ENCODE peak calls at places on chromosomes 11 and 22, in six cellular contexts. V is activated CD8-positive, alpha-beta memory T cell treated with anti-CD3 and anti-CD28 coated beads, Interleukin-2, amount 50 U/mL, for 4 hours; S is NCI-H187 treated with DMSO at 0.1 percent for 48 hours; Z is HFFc6; L is ACHN; G is fibroblast of the conjunctiva. R is an unnamed sample.

GRCh38 chr22:27724706-27725105 is 76.8 kb downstream of the MN1 start:
- DNase-seq in V (no peak), S (no peak), Z (no peak), L (no peak), G (no peak), R (no peak)

GRCh38 chr11:19191530-19192169 is 10.1 kb downstream of the CSRP3 start:
- DNase-seq in V (no peak), S (no peak), Z (no peak), L (no peak), G (no peak), R (no peak)

GRCh38 chr22:49754674-49755590 is 72.7 kb downstream of the BRD1 start:
- DNase-seq in V (no peak), S (no peak), Z (no peak), L (no peak), G (no peak), R (no peak)

GRCh38 chr11:117589024-117589423 is 208.0 kb downstream of the DSCAML1 start:
- DNase-seq in V (no peak), S (no peak), Z (no peak), L (no peak), G (no peak), R (no peak)

GRCh38 chr11:134098566-134099184 is 29.8 kb downstream of the JAM3 start:
- DNase-seq in V (no peak), S (no peak), Z (no peak), L (peak; percentile 13), G (no peak), R (no peak)

GRCh38 chr11:128848815-128849455 is 18.2 kb downstream of the KCNJ1 start:
- DNase-seq in V (peak; percentile 66), S (no peak), Z (no peak), L (peak; percentile 30), G (no peak), R (peak; percentile 13)

GRCh38 chr11:47967577-47968230 is 12.7 kb upstream of the PTPRJ start:
- DNase-seq in V (no peak), S (no peak), Z (no peak), L (no peak), G (no peak), R (no peak)

GRCh38 chr11:17828311-17828751 is 93.8 kb downstream of the KCNC1 start:
- DNase-seq in V (no peak), S (no peak), Z (peak; percentile 19), L (no peak), G (no peak), R (no peak)

GRCh38 chr22:49738566-49738965 is 89.1 kb downstream of the BRD1 start:
- DNase-seq in V (no peak), S (no peak), Z (no peak), L (no peak), G (no peak), R (no peak)

GRCh38 chr11:8650401-8650990 is 32.0 kb downstream of the TRIM66 start:
- DNase-seq in V (no peak), S (no peak), Z (peak; percentile 45), L (no peak), G (no peak), R (no peak)

GRCh38 chr11:122724520-122724919 is 69.0 kb downstream of the UBASH3B start:
- DNase-seq in V (no peak), S (no peak), Z (peak; percentile 44), L (peak; percentile 17), G (no peak), R (no peak)

GRCh38 chr22:39214383-39215069 is 30.3 kb downstream of the PDGFB start:
- DNase-seq in V (no peak), S (no peak), Z (peak; percentile 8), L (peak; percentile 84), G (no peak), R (no peak)

GRCh38 chr11:66418168-66418985 is 2.5 kb upstream of the NPAS4 start:
- DNase-seq in V (peak; percentile 53), S (no peak), Z (peak; percentile 97), L (peak; percentile 85), G (peak; percentile 90), R (peak; percentile 26)

GRCh38 chr22:47446331-47446730 is 683.9 kb downstream of the TBC1D22A start:
- DNase-seq in V (no peak), S (no peak), Z (no peak), L (no peak), G (no peak), R (no peak)

GRCh38 chr11:10638285-10638684 is 55.3 kb downstream of the IRAG1 start:
- DNase-seq in V (no peak), S (no peak), Z (no peak), L (no peak), G (peak; percentile 6), R (no peak)

GRCh38 chr11:78419327-78419726 is 1.7 kb upstream of the GAB2 start:
- DNase-seq in V (no peak), S (no peak), Z (peak; percentile 94), L (no peak), G (peak; percentile 92), R (no peak)

GRCh38 chr11:19498986-19499669 is 213.5 kb upstream of the NAV2 start:
- DNase-seq in V (no peak), S (no peak), Z (peak; percentile 58), L (no peak), G (no peak), R (no peak)

GRCh38 chr11:6219359-6219758 is 14.0 kb downstream of the C11orf42 start:
- DNase-seq in V (no peak), S (no peak), Z (peak; percentile 94), L (peak; percentile 74), G (peak; percentile 84), R (no peak)

GRCh38 chr11:9231848-9232177 is 33.3 kb downstream of the DENND5A start:
- DNase-seq in V (no peak), S (no peak), Z (peak; percentile 10), L (no peak), G (no peak), R (no peak)

GRCh38 chr11:3198815-3199214 is 19.8 kb downstream of the MRGPRG start:
- DNase-seq in V (no peak), S (no peak), Z (no peak), L (no peak), G (no peak), R (no peak)

GRCh38 chr22:27116295-27116694 is 458.9 kb downstream of the MIAT start:
- DNase-seq in V (no peak), S (no peak), Z (no peak), L (peak; percentile 28), G (no peak), R (no peak)

GRCh38 chr11:1875093-1875785 is 16.5 kb downstream of the PRR33 start:
- DNase-seq in V (peak; percentile 15), S (no peak), Z (no peak), L (no peak), G (peak; percentile 43), R (no peak)

GRCh38 chr22:37817705-37818311 is 5.4 kb upstream of the GALR3 start:
- DNase-seq in V (peak; percentile 86), S (no peak), Z (peak; percentile 55), L (peak; percentile 69), G (peak; percentile 51), R (peak; percentile 62)

R was measured in activated CD4-positive, CD25-positive, alpha-beta regulatory T cell.